ENCODE peak calls at places on chromosomes 11 and 22, in six cellular contexts. One of them, this sample, is unnamed.
A peak's percentile ranks its signal among the peaks of the same experiment; 100 is the strongest.

GRCh38 chr11:57513911-57514537 is 1.5 kb downstream of the SLC43A1 start:
- DNase-seq in mucosa of descending colon: peak; percentile 63
- DNase-seq in AG04450: no peak
- DNase-seq in HCT116: no peak
- DNase-seq in bronchial epithelial cell: no peak
- DNase-seq in sigmoid colon: peak; percentile 81
- DNase-seq in this sample: peak; percentile 41

GRCh38 chr11:67409261-67409666 is 5.4 kb downstream of the TBC1D10C start:
- DNase-seq in mucosa of descending colon: peak; percentile 56
- DNase-seq in AG04450: no peak
- DNase-seq in HCT116: no peak
- DNase-seq in bronchial epithelial cell: no peak
- DNase-seq in sigmoid colon: no peak
- DNase-seq in this sample: no peak

GRCh38 chr11:121740902-121741301 is 288.1 kb upstream of the SORL1-AS1 start:
- DNase-seq in mucosa of descending colon: no peak
- DNase-seq in AG04450: no peak
- DNase-seq in HCT116: no peak
- DNase-seq in bronchial epithelial cell: no peak
- DNase-seq in sigmoid colon: no peak
- DNase-seq in this sample: no peak

GRCh38 chr11:74611369-74611861 is 19.0 kb downstream of the POLD3 start:
- DNase-seq in mucosa of descending colon: no peak
- DNase-seq in AG04450: peak; percentile 54
- DNase-seq in HCT116: peak; percentile 33
- DNase-seq in bronchial epithelial cell: peak; percentile 64
- DNase-seq in sigmoid colon: no peak
- DNase-seq in this sample: peak; percentile 86

GRCh38 chr11:11347583-11347982 is 5.5 kb downstream of the CSNK2A3 start:
- DNase-seq in mucosa of descending colon: peak; percentile 19
- DNase-seq in AG04450: no peak
- DNase-seq in HCT116: no peak
- DNase-seq in bronchial epithelial cell: no peak
- DNase-seq in sigmoid colon: peak; percentile 74
- DNase-seq in this sample: no peak

GRCh38 chr11:62771144-62772021 is at the start of gene TAF6L:
- DNase-seq in mucosa of descending colon: peak; percentile 99
- DNase-seq in AG04450: peak; percentile 89
- DNase-seq in HCT116: peak; percentile 93
- DNase-seq in bronchial epithelial cell: peak; percentile 92
- DNase-seq in sigmoid colon: peak; percentile 100
- DNase-seq in this sample: peak; percentile 97

GRCh38 chr11:38481391-38481790 is 1883.4 kb upstream of the RAG2 start:
- DNase-seq in mucosa of descending colon: no peak
- DNase-seq in AG04450: no peak
- DNase-seq in HCT116: no peak
- DNase-seq in bronchial epithelial cell: no peak
- DNase-seq in sigmoid colon: no peak
- DNase-seq in this sample: no peak

GRCh38 chr11:126347751-126348628 is 7.5 kb upstream of the ST3GAL4 start:
- DNase-seq in mucosa of descending colon: no peak
- DNase-seq in AG04450: no peak
- DNase-seq in HCT116: no peak
- DNase-seq in bronchial epithelial cell: no peak
- DNase-seq in sigmoid colon: no peak
- DNase-seq in this sample: no peak

GRCh38 chr11:66559141-66559861 is 9.1 kb downstream of the CTSF start:
- DNase-seq in mucosa of descending colon: no peak
- DNase-seq in AG04450: no peak
- DNase-seq in HCT116: no peak
- DNase-seq in bronchial epithelial cell: no peak
- DNase-seq in sigmoid colon: peak; percentile 86
- DNase-seq in this sample: peak; percentile 28

GRCh38 chr11:6755303-6755952 is 16.3 kb downstream of the OR2AG2 start:
- DNase-seq in mucosa of descending colon: peak; percentile 69
- DNase-seq in AG04450: no peak
- DNase-seq in HCT116: peak; percentile 24
- DNase-seq in bronchial epithelial cell: peak; percentile 43
- DNase-seq in sigmoid colon: no peak
- DNase-seq in this sample: peak; percentile 63

GRCh38 chr11:76048763-76049162 is 157.5 kb downstream of the WNT11 start:
- DNase-seq in mucosa of descending colon: peak; percentile 16
- DNase-seq in AG04450: no peak
- DNase-seq in HCT116: peak; percentile 13
- DNase-seq in bronchial epithelial cell: no peak
- DNase-seq in sigmoid colon: no peak
- DNase-seq in this sample: no peak

DNA sequence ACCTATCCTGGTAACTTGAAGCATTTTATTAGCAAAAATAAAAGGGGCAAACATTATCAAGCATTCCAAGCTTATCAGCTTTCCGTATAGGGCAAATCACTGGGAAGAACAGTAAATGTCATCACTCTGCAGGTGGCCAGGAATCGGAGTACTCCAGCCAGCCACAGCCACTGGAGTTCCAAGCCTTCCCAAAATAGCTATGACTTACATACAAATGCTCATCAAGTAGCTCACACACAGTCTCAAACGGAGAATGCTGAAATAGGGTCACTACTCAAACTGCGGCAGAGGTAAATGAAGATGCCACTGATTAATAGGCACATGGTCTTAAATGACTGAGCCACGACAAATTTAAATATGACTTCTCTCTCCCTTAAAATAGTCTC is 2.1 kb downstream of the USP28 start:
- DNase-seq in mucosa of descending colon: no peak
- DNase-seq in AG04450: no peak
- DNase-seq in HCT116: no peak
- DNase-seq in bronchial epithelial cell: no peak
- DNase-seq in sigmoid colon: no peak
- DNase-seq in this sample: no peak
- H3K4me3 ChIP-seq in mucosa of descending colon: no peak overlapping the region
- H3K4me3 ChIP-seq in AG04450: no peak overlapping the region
- H3K4me3 ChIP-seq in HCT116: no peak overlapping the region
- H3K4me3 ChIP-seq in bronchial epithelial cell: no peak overlapping the region
- H3K4me3 ChIP-seq in sigmoid colon: peak overlapping the region; percentile 20
- H3K4me3 ChIP-seq in this sample: no peak overlapping the region

GRCh38 chr22:22508274-22509176 is at the start of gene ZNF280B:
- DNase-seq in mucosa of descending colon: peak; percentile 81
- DNase-seq in AG04450: peak; percentile 46
- DNase-seq in HCT116: peak; percentile 81
- DNase-seq in bronchial epithelial cell: peak; percentile 32
- DNase-seq in sigmoid colon: peak; percentile 72
- DNase-seq in this sample: peak; percentile 84
- TF ChIP-seq CTCF in mucosa of descending colon: peak; percentile 41
- TF ChIP-seq CTCF in AG04450: peak; percentile 74
- TF ChIP-seq CTCF in HCT116: peak; percentile 80
- TF ChIP-seq CTCF in bronchial epithelial cell: peak; percentile 77
- TF ChIP-seq CTCF in sigmoid colon: no peak
- TF ChIP-seq CTCF in this sample: peak; percentile 63

DNA sequence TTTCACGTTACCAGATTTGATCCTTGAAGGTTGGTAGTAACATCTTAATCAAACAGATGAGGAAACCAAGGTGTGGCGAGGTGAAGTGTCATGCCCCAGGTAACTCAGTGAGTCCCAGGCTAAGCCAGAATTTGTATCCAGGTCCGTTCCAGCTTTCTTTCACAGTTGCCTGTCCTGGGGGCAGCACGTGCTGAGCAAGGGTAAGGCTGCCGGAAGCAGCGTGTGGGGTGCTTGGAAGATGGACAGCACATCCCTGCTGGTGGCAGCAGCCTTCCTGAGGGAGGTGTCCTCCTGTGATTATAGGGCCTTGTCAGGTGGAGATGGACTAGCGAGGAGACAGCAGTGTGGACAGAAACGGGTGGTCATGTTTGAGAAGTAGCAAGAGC is 50.9 kb downstream of the TRIOBP start:
- DNase-seq in mucosa of descending colon: no peak
- DNase-seq in AG04450: no peak
- DNase-seq in HCT116: no peak
- DNase-seq in bronchial epithelial cell: no peak
- DNase-seq in sigmoid colon: no peak
- DNase-seq in this sample: no peak
- H3K4me3 ChIP-seq in mucosa of descending colon: no peak overlapping the region
- H3K4me3 ChIP-seq in AG04450: peak overlapping the region; percentile 86
- H3K4me3 ChIP-seq in HCT116: peak overlapping the region; percentile 98
- H3K4me3 ChIP-seq in bronchial epithelial cell: peak overlapping the region; percentile 93
- H3K4me3 ChIP-seq in sigmoid colon: peak overlapping the region; percentile 80
- H3K4me3 ChIP-seq in this sample: peak overlapping the region; percentile 89

GRCh38 chr11:4087551-4087950 is 7.0 kb upstream of the RRM1 start:
- DNase-seq in mucosa of descending colon: no peak
- DNase-seq in AG04450: no peak
- DNase-seq in HCT116: no peak
- DNase-seq in bronchial epithelial cell: no peak
- DNase-seq in sigmoid colon: no peak
- DNase-seq in this sample: no peak
- TF ChIP-seq CTCF in mucosa of descending colon: no peak
- TF ChIP-seq CTCF in AG04450: peak; percentile 42
- TF ChIP-seq CTCF in HCT116: peak; percentile 27
- TF ChIP-seq CTCF in bronchial epithelial cell: no peak
- TF ChIP-seq CTCF in sigmoid colon: no peak
- TF ChIP-seq CTCF in this sample: peak; percentile 40

This sample was measured in fibroblast of pulmonary artery.